ENCODE peak calls at places on chromosomes 16 and 17, in ten cellular contexts. P, O, D, M, Q, A, R, H, U and Y are unnamed samples.

GRCh38 chr17:9239821-9240658 is 218.7 kb downstream of the NTN1 start:
- DNase-seq in M (peak), O (peak), Q (peak), A (peak), H (peak), P (peak), U (peak), R (no peak), D (peak), Y (peak)

GRCh38 chr17:3602499-3602898 is 6.7 kb downstream of the TRPV1 start:
- DNase-seq in Q (peak), O (peak), P (no peak), H (no peak), M (no peak), U (peak), A (no peak), D (peak), R (no peak), Y (no peak)

GRCh38 chr17:2357931-2358434 is 20.7 kb downstream of the SGSM2 start:
- DNase-seq in H (no peak), O (no peak), A (no peak), M (no peak), P (no peak), U (no peak), Q (no peak), D (no peak), R (no peak), Y (no peak)

GRCh38 chr16:85491798-85492616 is 121.1 kb upstream of the GSE1 start:
- DNase-seq in P (no peak), M (peak), A (no peak), R (peak), Q (no peak), H (peak), U (peak), O (no peak), D (no peak), Y (peak)

GRCh38 chr16:84358601-84359295 is 9.6 kb upstream of the ATP2C2 start:
- DNase-seq in U (no peak), M (no peak), D (no peak), R (no peak), P (no peak), O (no peak), H (no peak), A (no peak), Q (no peak), Y (no peak)

GRCh38 chr17:12640364-12640763 is 25.3 kb upstream of the MYOCD start:
- DNase-seq in R (no peak), A (no peak), M (no peak), H (no peak), D (no peak), U (no peak), Q (no peak), O (no peak), P (no peak), Y (no peak)

GRCh38 chr16:69031877-69032301 is 73.6 kb upstream of the HAS3 start:
- DNase-seq in O (no peak), D (peak), U (no peak), R (peak), A (no peak), M (no peak), H (no peak), Q (no peak), P (no peak), Y (no peak)

GRCh38 chr17:1045456-1045855 is 48.5 kb downstream of the TIMM22 start:
- DNase-seq in A (no peak), U (no peak), D (no peak), O (no peak), R (no peak), H (no peak), P (no peak), Q (no peak), M (no peak), Y (no peak)

GRCh38 chr16:59274141-59274540 is 540.0 kb upstream of the GOT2 start:
- DNase-seq in D (no peak), Q (no peak), O (no peak), H (no peak), M (no peak), R (no peak), P (no peak), U (no peak), A (no peak), Y (no peak)

GRCh38 chr16:81415757-81416156 is 28.9 kb upstream of the CMIP start:
- DNase-seq in O (no peak), R (no peak), U (no peak), P (no peak), D (no peak), M (no peak), H (no peak), A (no peak), Q (no peak), Y (no peak)

GRCh38 chr16:69781118-69781517 is 19.0 kb downstream of the WWP2 start:
- DNase-seq in A (no peak), D (no peak), U (no peak), H (no peak), P (no peak), O (no peak), R (no peak), M (no peak), Q (no peak), Y (no peak)

GRCh38 chr16:1493746-1494094 is 560 bp downstream of the TELO2 start:
- DNase-seq in D (peak), H (no peak), P (no peak), Q (peak), R (no peak), O (no peak), U (no peak), A (peak), M (no peak), Y (no peak)

GRCh38 chr16:50940275-50940854 is 198.5 kb downstream of the CYLD start:
- DNase-seq in H (no peak), A (no peak), R (no peak), M (no peak), O (no peak), P (no peak), U (no peak), Q (no peak), D (no peak), Y (no peak)

GRCh38 chr16:68064791-68065365 is 20.3 kb upstream of the NFATC3 start:
- DNase-seq in U (peak), R (peak), O (peak), Q (peak), H (peak), M (peak), A (peak), P (no peak), D (peak), Y (no peak)

GRCh38 chr17:72139213-72139612 is 18.4 kb downstream of the SOX9 start:
- DNase-seq in Q (no peak), U (no peak), M (no peak), O (peak), D (peak), P (no peak), R (no peak), H (no peak), A (no peak), Y (no peak)

DNA sequence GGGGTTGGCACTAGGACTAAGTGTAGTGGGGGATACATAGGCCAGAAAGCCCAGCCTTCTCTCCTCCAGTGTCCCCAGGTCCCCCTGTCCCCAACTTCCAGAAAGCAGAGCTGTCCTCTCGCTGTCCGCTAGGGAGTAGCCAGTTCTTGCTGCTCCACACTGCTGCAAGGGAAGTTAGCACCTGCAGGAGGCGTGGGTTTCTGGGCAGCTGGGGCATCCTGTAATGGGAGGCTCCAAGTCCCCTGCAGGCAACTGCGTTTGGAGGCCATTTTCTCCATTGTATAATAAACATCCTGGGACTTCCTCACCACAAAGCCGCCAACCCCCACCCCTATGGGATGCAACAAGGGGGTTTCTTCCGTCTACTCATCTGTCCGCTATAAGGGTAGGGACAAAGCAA is 1.7 kb downstream of the RPRML start:
- DNase-seq in H (no peak), M (no peak), A (no peak), P (no peak), U (peak), D (no peak), R (peak), Q (no peak), O (peak), Y (no peak)
- TF ChIP-seq CTCF in H (no peak), M (no peak), A (no peak), P (no peak), U (peak), D (peak), R (peak), Q (no peak), O (peak), Y (no peak)

GRCh38 chr17:42806249-42806648 is 7.6 kb downstream of the CNTD1 start:
- DNase-seq in O (no peak), R (no peak), M (no peak), Q (no peak), P (no peak), H (no peak), D (no peak), U (no peak), A (no peak), Y (no peak)

GRCh38 chr17:42798011-42798382 is 507 bp downstream of the COA3 start:
- DNase-seq in Q (no peak), P (no peak), U (no peak), D (peak), A (no peak), O (no peak), M (no peak), H (no peak), R (no peak), Y (no peak)

GRCh38 chr17:42798383-42799380 is at the start of the genes CNTD1 and COA3:
- DNase-seq in P (peak), R (peak), O (peak), U (peak), M (peak), Q (peak), A (peak), D (peak), H (peak), Y (peak)

GRCh38 chr17:42804918-42805367 is 6.3 kb downstream of the CNTD1 start:
- DNase-seq in O (peak), A (no peak), R (no peak), U (no peak), Q (no peak), M (no peak), D (no peak), H (no peak), P (no peak), Y (no peak)

DNA sequence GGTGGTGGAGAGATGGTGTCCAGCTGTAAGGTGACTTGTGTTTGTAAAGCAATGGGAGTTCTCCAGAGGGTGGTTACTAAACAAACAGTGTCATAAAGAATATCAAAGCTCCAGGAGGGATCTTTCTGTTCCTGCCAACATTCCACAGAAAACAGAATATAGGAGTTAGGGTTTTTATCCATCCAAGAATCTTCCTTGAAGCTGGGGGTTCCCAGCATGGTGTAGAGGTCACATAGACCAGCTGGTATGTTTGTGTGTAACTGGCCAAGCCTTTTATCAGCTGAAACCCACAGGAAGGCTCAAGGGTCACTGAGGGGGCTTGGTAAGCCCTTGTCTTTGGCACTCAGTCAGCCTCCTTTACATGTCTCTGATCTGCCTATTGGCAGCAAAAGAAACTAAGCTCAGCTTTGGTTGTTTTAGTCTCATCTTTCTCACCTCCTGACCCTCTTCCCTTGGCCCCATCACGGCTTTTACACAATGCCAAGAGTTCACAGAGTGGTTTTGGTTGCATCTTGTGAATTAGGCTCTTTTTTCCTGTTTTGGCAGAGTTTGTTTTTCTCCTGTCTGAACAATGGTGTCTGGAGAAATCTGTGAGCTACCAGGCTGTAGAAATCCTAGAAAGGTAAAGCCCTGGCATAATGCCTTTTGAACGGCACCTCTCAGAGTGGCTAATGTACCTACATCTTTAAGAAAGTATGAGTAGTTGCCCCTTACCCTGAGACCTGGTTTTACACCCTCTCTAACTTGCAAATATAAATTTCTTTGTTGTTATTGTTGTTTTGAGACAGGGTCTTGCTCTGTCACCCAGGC is 4.6 kb downstream of the CNTD1 start:
- DNase-seq in O (peak), H (no peak), R (no peak), M (no peak), Q (no peak), D (peak), U (peak), P (no peak), A (no peak), Y (no peak)
- TF ChIP-seq CTCF in O (no peak), H (no peak), R (no peak), M (no peak), Q (no peak), D (no peak), U (no peak), P (no peak), A (no peak), Y (no peak)

DNA sequence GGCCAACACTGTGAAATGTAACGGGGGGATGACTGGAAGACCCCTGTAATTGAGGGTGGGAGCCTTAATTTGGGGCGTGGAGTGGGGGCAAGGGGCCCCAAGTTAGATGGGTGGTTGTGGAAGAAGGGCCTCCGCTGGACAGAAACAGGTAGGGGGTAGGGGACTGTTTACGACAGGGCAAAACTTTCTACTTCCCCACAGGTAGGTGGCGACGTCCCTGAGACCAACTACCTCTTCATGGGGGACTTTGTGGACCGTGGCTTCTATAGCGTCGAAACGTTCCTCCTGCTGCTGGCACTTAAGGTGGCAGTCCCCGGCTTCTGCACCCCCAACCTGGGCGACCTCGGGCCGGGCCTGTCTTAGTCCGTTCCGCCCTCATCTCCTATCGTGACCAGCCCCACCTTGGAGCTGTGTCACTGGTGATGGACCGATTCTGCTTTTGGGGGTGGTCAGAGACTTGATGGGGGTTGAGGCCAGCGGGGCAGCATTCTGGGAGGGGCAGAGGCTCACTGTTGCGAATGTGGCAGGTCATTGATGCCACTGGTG is 6.8 kb downstream of the PPP4C start:
- DNase-seq in O (no peak), D (no peak), U (no peak), P (no peak), H (no peak), M (no peak), R (no peak), A (no peak), Q (no peak), Y (no peak)
- TF ChIP-seq CTCF in O (peak), D (peak), U (no peak), P (no peak), H (no peak), M (no peak), R (peak), A (no peak), Q (peak), Y (no peak)

DNA sequence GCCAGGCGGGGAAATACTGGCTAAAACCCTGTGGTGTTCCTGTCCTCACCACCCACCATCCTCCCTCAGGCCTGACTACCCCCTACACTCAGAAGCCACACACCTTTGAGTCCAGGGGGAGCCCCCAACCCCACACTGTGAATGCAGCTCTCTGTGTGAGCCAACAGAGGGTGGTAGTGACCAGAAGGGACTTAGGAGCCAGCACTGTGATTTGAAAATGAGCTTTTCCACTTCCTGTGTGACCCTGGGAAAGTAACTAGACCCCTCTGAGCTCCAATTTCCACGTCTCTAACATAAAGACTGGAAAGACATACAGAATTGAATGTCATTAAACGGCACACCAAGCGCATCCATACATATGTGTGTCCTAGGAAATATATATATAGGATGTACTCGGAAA is 58.7 kb downstream of the SDK2 start:
- DNase-seq in D (no peak), Q (no peak), A (no peak), R (no peak), M (no peak), H (no peak), P (no peak), O (no peak), U (no peak), Y (no peak)
- TF ChIP-seq CTCF in D (no peak), Q (peak), A (peak), R (peak), M (no peak), H (no peak), P (no peak), O (no peak), U (no peak), Y (no peak)

DNA sequence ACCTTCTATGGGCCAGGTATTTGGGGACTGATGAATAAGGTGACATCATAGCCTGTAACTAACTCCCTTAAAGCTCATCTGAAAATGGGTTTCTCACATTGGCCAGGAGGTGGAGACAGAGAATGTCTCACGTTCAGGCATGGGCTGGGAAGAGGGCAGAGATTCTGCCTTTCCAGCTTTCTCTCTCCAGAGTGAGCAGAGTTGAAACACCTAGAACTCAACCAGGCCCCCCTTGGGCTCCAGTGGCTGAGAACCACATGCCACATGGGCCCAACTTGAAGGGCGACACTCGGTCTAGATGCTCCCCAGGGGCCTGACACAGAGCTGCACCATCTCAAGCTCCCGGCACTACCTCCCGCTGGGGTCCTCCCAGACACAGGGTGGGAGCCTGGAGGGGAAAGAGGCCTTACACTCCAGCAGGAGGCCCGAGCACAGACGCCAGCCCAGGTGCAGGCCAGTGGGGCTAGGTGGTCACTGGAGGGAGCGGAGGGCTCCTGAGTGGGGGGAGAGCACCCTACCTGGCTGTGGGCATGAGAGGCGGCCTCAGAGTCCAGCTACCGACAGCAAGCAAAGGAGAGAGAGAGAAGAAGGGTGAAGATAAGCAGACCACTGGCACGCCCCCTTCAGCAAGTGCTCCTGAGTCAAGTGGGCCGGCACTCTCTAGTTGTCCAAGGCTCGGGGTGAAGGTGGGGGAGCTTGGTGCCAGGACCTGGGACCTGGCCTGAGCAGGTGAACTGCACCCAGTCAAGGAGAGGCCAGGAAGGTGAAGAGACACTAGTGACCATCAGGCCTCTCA is 55.9 kb downstream of the MYO18A start:
- DNase-seq in H (no peak), R (peak), O (peak), A (peak), D (peak), M (no peak), U (peak), P (no peak), Q (peak), Y (no peak)
- TF ChIP-seq CTCF in H (no peak), R (peak), O (peak), A (peak), D (peak), M (peak), U (peak), P (peak), Q (peak), Y (peak)